ENCODE peak calls at places on chromosomes 16 and 17, in six cellular contexts. H is GM23338, F is kidney, J is psoas muscle, U is SK-N-SH, T is neural progenitor cell. A is an unnamed sample.

GRCh38 chr16:11799509-11800384 is 2.7 kb upstream of the ZC3H7A start:
- DNase-seq in H (no peak), F (peak; percentile 40), J (no peak), U (no peak), T (no peak), A (no peak)

GRCh38 chr17:19470529-19471261 is 59.7 kb downstream of the RNF112 start:
- DNase-seq in H (peak; percentile 56), F (peak; percentile 86), J (peak; percentile 75), U (no peak), T (peak; percentile 44), A (peak; percentile 39)

GRCh38 chr16:86059253-86060171 is 160.6 kb downstream of the IRF8 start:
- DNase-seq in H (no peak), F (peak; percentile 95), J (peak; percentile 51), U (no peak), T (no peak), A (peak; percentile 50)

GRCh38 chr17:58329035-58329807 is 626 bp upstream of the TSPOAP1 start:
- DNase-seq in H (peak; percentile 77), F (peak; percentile 81), J (no peak), U (peak; percentile 73), T (peak; percentile 46), A (no peak)

GRCh38 chr16:30956601-30957455 is 726 bp upstream of the SETD1A start:
- DNase-seq in H (peak; percentile 93), F (peak; percentile 96), J (peak; percentile 88), U (peak; percentile 92), T (peak; percentile 89), A (peak; percentile 71)

GRCh38 chr16:78506372-78507193 is 407.1 kb downstream of the WWOX start:
- DNase-seq in H (no peak), F (no peak), J (no peak), U (no peak), T (no peak), A (no peak)

GRCh38 chr16:47567321-47567720 is 106.2 kb downstream of the PHKB start:
- DNase-seq in H (no peak), F (no peak), J (no peak), U (no peak), T (no peak), A (no peak)

GRCh38 chr16:12584488-12585233 is 219.0 kb downstream of the CPPED1 start:
- DNase-seq in H (no peak), F (no peak), J (no peak), U (no peak), T (no peak), A (peak; percentile 4)

GRCh38 chr16:67027046-67027445 is 1.9 kb upstream of the CBFB start:
- DNase-seq in H (no peak), F (no peak), J (no peak), U (no peak), T (no peak), A (no peak)

GRCh38 chr17:21376835-21377690 is 906 bp downstream of the KCNJ12 start:
- DNase-seq in H (peak; percentile 64), F (no peak), J (peak; percentile 44), U (peak; percentile 77), T (no peak), A (peak; percentile 42)

GRCh38 chr16:85777583-85778310 is 21.6 kb downstream of the EMC8 start:
- DNase-seq in H (no peak), F (peak; percentile 15), J (no peak), U (no peak), T (no peak), A (no peak)

GRCh38 chr17:7064248-7064647 is 15.8 kb downstream of the CLEC10A start:
- DNase-seq in H (no peak), F (no peak), J (no peak), U (peak; percentile 59), T (no peak), A (no peak)

GRCh38 chr17:7060165-7060890 is 16.4 kb upstream of the SLC16A11 start:
- DNase-seq in H (no peak), F (no peak), J (no peak), U (no peak), T (no peak), A (no peak)

GRCh38 chr17:7063518-7064094 is 16.4 kb downstream of the CLEC10A start:
- DNase-seq in H (no peak), F (no peak), J (no peak), U (no peak), T (no peak), A (no peak)

GRCh38 chr17:7056386-7056785 is 12.5 kb upstream of the SLC16A11 start:
- DNase-seq in H (no peak), F (no peak), J (no peak), U (no peak), T (no peak), A (no peak)

DNA sequence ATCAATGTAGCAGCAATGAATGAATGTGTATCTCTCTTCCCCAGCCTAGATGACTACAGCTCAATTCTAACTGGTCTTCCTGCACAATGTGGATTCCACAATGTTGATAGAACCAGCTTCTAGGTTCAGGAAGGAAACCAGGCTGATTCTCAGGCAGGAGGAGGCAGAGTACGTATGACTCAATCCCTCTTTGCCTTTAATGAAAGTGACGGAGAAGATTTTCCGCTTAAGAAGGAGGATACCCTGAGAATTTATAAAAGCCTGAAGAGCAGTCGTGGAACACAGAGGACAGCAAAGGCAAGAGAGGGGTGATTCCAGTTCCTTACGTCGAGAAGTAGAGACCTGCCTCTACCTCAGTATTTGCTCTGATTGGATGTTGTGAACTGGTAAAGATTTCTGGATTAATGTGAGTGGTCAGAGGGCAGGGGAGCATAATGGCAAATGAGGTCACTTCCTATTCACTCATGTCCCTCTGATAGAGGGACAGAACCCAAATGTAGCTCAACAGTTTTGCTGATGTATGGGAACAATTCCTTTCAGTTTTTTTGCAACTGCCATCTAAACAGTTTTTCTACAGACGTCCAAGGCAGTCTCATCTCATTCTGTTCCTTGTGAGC is 15.0 kb upstream of the SLC16A11 start:
- DNase-seq in H (no peak), F (no peak), J (no peak), U (no peak), T (no peak), A (no peak)
- H3K27ac ChIP-seq in H (no peak overlapping the region), F (no peak overlapping the region), J (no peak overlapping the region), U (no peak overlapping the region), T (no peak overlapping the region), A (no peak overlapping the region)

DNA sequence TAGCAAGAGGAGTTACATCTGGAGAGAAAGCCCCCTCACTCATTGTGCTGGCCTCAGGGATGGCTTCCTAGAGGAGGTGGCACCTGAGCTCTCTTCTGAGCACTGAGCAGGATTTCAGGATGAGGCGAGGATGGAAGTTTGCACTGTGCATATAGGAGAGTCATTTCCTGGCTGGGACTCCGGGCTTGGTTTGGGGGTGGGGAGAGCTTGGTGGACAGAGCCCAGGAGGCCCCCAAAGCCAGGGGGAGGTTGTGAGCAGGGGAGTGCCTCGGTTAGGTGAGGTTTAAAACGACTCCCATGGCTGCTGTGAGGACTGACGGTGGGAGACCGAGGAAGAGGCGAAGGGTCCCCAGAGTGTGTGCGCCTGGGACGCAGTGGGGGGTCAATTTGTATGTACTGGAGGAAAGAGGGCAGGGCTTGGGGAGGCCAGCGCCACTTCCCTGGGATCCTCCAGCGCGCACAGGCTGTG is 1.2 kb downstream of the CAMKK1 start:
- DNase-seq in H (peak; percentile 75), F (no peak), J (no peak), U (no peak), T (no peak), A (no peak)
- H3K27ac ChIP-seq in H (no peak overlapping the region), F (no peak overlapping the region), J (no peak overlapping the region), U (no peak overlapping the region), T (no peak overlapping the region), A (no peak overlapping the region)

GRCh38 chr17:9239821-9240658 is 218.7 kb downstream of the NTN1 start:
- DNase-seq in H (peak; percentile 66), F (peak; percentile 93), J (peak; percentile 82), U (peak; percentile 97), T (peak; percentile 74), A (peak; percentile 88)
- H3K27ac ChIP-seq in H (no peak overlapping the region), F (peak overlapping the region; percentile 82), J (peak overlapping the region; percentile 90), U (no peak overlapping the region), T (no peak overlapping the region), A (peak overlapping the region; percentile 92)

GRCh38 chr16:70496513-70496912 is 26.8 kb downstream of the COG4 start:
- DNase-seq in H (no peak), F (no peak), J (no peak), U (no peak), T (no peak), A (no peak)

GRCh38 chr16:70494777-70495176 is 28.6 kb downstream of the COG4 start:
- DNase-seq in H (no peak), F (no peak), J (no peak), U (no peak), T (no peak), A (no peak)

GRCh38 chr16:70490261-70490660 is 33.1 kb downstream of the COG4 start:
- DNase-seq in H (no peak), F (peak; percentile 15), J (no peak), U (no peak), T (no peak), A (no peak)

GRCh38 chr16:70493863-70494770 is 29.2 kb downstream of the COG4 start:
- DNase-seq in H (no peak), F (no peak), J (no peak), U (no peak), T (no peak), A (no peak)

GRCh38 chr16:70495425-70496182 is 27.8 kb downstream of the COG4 start:
- DNase-seq in H (no peak), F (no peak), J (no peak), U (no peak), T (no peak), A (no peak)
- H3K27ac ChIP-seq in H (no peak overlapping the region), F (no peak overlapping the region), J (no peak overlapping the region), U (no peak overlapping the region), T (no peak overlapping the region), A (no peak overlapping the region)

DNA sequence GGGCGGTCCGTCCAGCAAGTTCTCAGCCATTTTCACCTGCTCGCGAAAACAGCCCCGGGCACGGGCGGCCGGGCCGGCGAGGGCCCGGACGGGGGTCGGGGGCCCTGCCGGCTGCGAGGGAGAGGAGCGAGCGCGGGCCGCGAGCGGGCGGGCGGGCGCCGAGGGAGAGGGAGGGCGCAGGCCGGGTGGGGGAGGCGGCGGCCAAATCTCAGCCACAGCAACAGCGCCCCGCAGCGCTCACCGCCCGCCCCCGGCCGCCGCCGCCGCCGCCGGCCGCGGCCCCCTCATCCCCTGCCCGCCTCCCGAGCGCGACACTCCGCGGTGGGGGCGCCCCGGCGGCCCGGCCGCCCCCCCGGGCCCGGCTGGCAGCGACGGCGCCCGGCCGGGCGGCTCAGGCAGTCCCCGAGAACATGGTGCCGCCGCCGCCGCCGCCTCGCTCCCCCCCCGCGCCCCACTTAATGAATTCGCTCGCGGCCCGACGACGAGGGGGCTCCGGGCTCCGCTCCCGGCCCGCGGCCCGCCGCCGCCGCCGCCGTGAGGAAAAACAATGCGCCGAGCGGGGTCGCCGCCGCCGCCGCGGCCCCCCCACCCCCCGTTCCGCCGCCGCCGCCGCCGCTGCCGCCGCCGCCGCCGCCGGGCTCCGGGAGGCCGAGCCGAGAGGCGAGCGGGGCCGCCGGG is 487 bp downstream of the CREBBP start:
- DNase-seq in H (peak; percentile 68), F (peak; percentile 92), J (peak; percentile 78), U (peak; percentile 91), T (peak; percentile 82), A (peak; percentile 90)
- H3K27ac ChIP-seq in H (no peak overlapping the region), F (no peak overlapping the region), J (peak overlapping the region; percentile 94), U (peak overlapping the region; percentile 86), T (peak overlapping the region; percentile 74), A (peak overlapping the region; percentile 78)

GRCh38 chr16:23934610-23935009 is 98.8 kb downstream of the PRKCB start:
- DNase-seq in H (no peak), F (no peak), J (no peak), U (no peak), T (no peak), A (no peak)
- H3K27ac ChIP-seq in H (no peak overlapping the region), F (no peak overlapping the region), J (no peak overlapping the region), U (no peak overlapping the region), T (no peak overlapping the region), A (no peak overlapping the region)